ENCODE peak calls at places on chromosomes 12 and 14, in four cellular contexts. G is small intestine, J is frontal cortex, P is GOT3. Q is an unnamed sample.

GRCh38 chr14:66910306-66910705 is 278.9 kb upstream of the GARIN2 start:
- DNase-seq in G (no peak), J (no peak), P (no peak), Q (no peak)

GRCh38 chr14:88013750-88014349 is 8.9 kb downstream of the GPR65 start:
- DNase-seq in G (peak; percentile 78), J (peak; percentile 44), P (peak; percentile 3), Q (peak; percentile 22)

GRCh38 chr12:69987453-69988102 is 162.6 kb downstream of the MYRFL start:
- DNase-seq in G (peak; percentile 92), J (no peak), P (no peak), Q (no peak)

GRCh38 chr12:18217981-18218380 is 43.3 kb upstream of the PIK3C2G start:
- DNase-seq in G (no peak), J (no peak), P (no peak), Q (no peak)

GRCh38 chr12:62265511-62265910 is 5.3 kb downstream of the USP15 start:
- DNase-seq in G (no peak), J (no peak), P (no peak), Q (no peak)

GRCh38 chr14:69475194-69475818 is 9.2 kb upstream of the PLEKHD1 start:
- DNase-seq in G (peak; percentile 16), J (no peak), P (no peak), Q (no peak)

GRCh38 chr12:89750821-89751227 is 42.2 kb upstream of the ATP2B1 start:
- DNase-seq in G (no peak), J (no peak), P (no peak), Q (no peak)

GRCh38 chr14:24235804-24236688 is 3.3 kb downstream of the GMPR2 start:
- DNase-seq in G (no peak), J (no peak), P (no peak), Q (no peak)

GRCh38 chr12:10562306-10562933 is 51.0 kb downstream of the MAGOHB start:
- DNase-seq in G (peak; percentile 51), J (peak; percentile 39), P (no peak), Q (no peak)

GRCh38 chr12:123044351-123044750 is 63.9 kb downstream of the ARL6IP4 start:
- DNase-seq in G (no peak), J (no peak), P (no peak), Q (no peak)